ENCODE peak calls at places on chromosomes 16 and 17, in seven cellular contexts. D is uterus, Z is AG04450, P is spleen, A is right atrium auricular region, Q is WTC11, U is omental fat pad. S is an unnamed sample.

GRCh38 chr17:1047177-1047885 is 50.4 kb downstream of the TIMM22 start:
- DNase-seq in D (no peak), Z (peak; percentile 78), P (peak; percentile 68), A (peak; percentile 71), Q (no peak), U (no peak), S (peak; percentile 76)

GRCh38 chr17:37478187-37478586 is 11.5 kb upstream of the DUSP14 start:
- DNase-seq in D (no peak), Z (no peak), P (no peak), A (peak; percentile 76), Q (no peak), U (no peak), S (no peak)

GRCh38 chr17:79617740-79618382 is 7.0 kb upstream of the RBFOX3 start:
- DNase-seq in D (no peak), Z (no peak), P (peak; percentile 41), A (no peak), Q (no peak), U (peak; percentile 18), S (no peak)

GRCh38 chr16:85856585-85856984 is 42.4 kb upstream of the IRF8 start:
- DNase-seq in D (no peak), Z (no peak), P (no peak), A (no peak), Q (no peak), U (no peak), S (no peak)

GRCh38 chr16:27311449-27311831 is 2.3 kb upstream of the IL4R start:
- DNase-seq in D (peak; percentile 17), Z (no peak), P (no peak), A (no peak), Q (no peak), U (no peak), S (no peak)

GRCh38 chr16:56983211-56983751 is 6.1 kb upstream of the NLRC5 start:
- DNase-seq in D (no peak), Z (no peak), P (peak; percentile 69), A (no peak), Q (no peak), U (no peak), S (no peak)

GRCh38 chr17:49409066-49409465 is 5.6 kb downstream of the PHB1 start:
- DNase-seq in D (no peak), Z (no peak), P (no peak), A (no peak), Q (no peak), U (no peak), S (no peak)

GRCh38 chr17:76147211-76148014 is 6.4 kb upstream of the FOXJ1 start:
- DNase-seq in D (no peak), Z (no peak), P (peak; percentile 58), A (no peak), Q (no peak), U (no peak), S (no peak)

GRCh38 chr16:69310479-69311114 is 553 bp upstream of the VPS4A start:
- DNase-seq in D (no peak), Z (no peak), P (no peak), A (no peak), Q (no peak), U (no peak), S (no peak)

GRCh38 chr17:945672-946071 is 33.9 kb downstream of the NXN start:
- DNase-seq in D (no peak), Z (no peak), P (no peak), A (no peak), Q (no peak), U (no peak), S (no peak)

GRCh38 chr16:35131429-35131828 is 1672.0 kb downstream of the TP53TG3F start:
- DNase-seq in D (no peak), Z (no peak), P (no peak), A (no peak), Q (no peak), U (no peak), S (no peak)

GRCh38 chr16:3094289-3095027 is 4.6 kb downstream of the ZSCAN10 start:
- DNase-seq in D (no peak), Z (no peak), P (peak; percentile 48), A (no peak), Q (peak; percentile 62), U (no peak), S (no peak)

GRCh38 chr16:1884155-1884760 is 12.3 kb upstream of the MEIOB start:
- DNase-seq in D (no peak), Z (no peak), P (no peak), A (no peak), Q (no peak), U (no peak), S (no peak)
- TF ChIP-seq CTCF in D (no peak), Z (peak; percentile 19), P (no peak), A (no peak), Q (no peak), U (no peak), S (peak; percentile 40)

DNA sequence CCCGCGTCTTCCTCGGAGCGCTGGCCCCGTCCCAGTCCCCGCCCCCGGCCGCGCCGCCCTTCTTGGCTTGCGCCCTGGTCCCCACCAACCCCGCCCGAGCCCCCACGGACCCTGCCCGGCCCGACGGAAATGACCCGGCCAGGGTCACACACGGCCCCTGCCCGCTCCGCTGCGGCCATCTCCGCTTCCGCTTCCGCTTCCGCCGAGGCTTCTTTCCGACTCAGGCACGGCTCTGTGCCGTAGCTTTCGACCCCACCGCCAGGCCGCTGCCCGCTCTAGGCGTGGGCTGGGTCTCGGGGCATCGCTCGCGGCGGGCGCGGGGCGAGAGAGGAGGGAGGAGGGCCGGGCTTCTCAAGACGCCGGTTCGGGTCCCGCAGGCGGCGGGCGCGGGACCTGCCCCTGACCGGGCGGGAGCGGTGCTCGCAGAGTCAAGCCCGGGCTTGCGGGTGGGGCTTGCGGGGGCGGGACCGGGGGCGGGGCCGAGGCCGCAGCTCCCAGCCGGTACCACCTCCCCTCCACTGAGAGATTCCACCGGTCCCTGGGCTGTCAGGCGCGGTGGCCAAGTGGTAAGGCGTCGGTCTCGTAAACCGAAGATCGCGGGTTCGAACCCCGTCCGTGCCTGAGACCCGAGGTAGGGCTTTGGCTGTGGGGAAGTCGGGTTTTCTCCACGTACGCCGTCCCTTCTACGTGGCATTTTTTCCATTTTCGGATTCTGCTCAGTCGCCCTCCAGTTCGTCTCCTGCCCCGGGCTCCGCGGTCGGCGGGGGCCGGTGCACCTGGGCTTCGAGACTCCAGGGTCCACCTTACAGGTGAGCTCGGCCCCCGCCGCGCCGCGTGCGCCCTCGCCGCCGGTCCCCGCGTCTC is 158.3 kb downstream of the RAB11FIP4 start:
- DNase-seq in D (peak; percentile 92), Z (peak; percentile 85), P (peak; percentile 96), A (peak; percentile 95), Q (peak; percentile 89), U (peak; percentile 85), S (peak; percentile 98)
- TF ChIP-seq CTCF in D (no peak), Z (no peak), P (no peak), A (no peak), Q (no peak), U (no peak), S (no peak)

GRCh38 chr16:77722315-77723107 is at the start of gene NUDT7:
- DNase-seq in D (peak; percentile 99), Z (peak; percentile 94), P (peak; percentile 99), A (peak; percentile 97), Q (peak; percentile 99), U (peak; percentile 97), S (peak; percentile 99)
- TF ChIP-seq CTCF in D (peak; percentile 35), Z (peak; percentile 32), P (no peak), A (no peak), Q (no peak), U (no peak), S (no peak)

GRCh38 chr16:82738699-82739098 is 111.9 kb downstream of the CDH13 start:
- DNase-seq in D (no peak), Z (no peak), P (no peak), A (no peak), Q (no peak), U (no peak), S (no peak)
- TF ChIP-seq CTCF in D (no peak), Z (peak; percentile 46), P (no peak), A (no peak), Q (no peak), U (no peak), S (no peak)

GRCh38 chr17:22131740-22132139 is 439.4 kb downstream of the KCNJ18 start:
- DNase-seq in D (no peak), Z (no peak), P (no peak), A (no peak), Q (no peak), U (no peak), S (no peak)
- TF ChIP-seq CTCF in D (no peak), Z (no peak), P (no peak), A (no peak), Q (no peak), U (no peak), S (no peak)

DNA sequence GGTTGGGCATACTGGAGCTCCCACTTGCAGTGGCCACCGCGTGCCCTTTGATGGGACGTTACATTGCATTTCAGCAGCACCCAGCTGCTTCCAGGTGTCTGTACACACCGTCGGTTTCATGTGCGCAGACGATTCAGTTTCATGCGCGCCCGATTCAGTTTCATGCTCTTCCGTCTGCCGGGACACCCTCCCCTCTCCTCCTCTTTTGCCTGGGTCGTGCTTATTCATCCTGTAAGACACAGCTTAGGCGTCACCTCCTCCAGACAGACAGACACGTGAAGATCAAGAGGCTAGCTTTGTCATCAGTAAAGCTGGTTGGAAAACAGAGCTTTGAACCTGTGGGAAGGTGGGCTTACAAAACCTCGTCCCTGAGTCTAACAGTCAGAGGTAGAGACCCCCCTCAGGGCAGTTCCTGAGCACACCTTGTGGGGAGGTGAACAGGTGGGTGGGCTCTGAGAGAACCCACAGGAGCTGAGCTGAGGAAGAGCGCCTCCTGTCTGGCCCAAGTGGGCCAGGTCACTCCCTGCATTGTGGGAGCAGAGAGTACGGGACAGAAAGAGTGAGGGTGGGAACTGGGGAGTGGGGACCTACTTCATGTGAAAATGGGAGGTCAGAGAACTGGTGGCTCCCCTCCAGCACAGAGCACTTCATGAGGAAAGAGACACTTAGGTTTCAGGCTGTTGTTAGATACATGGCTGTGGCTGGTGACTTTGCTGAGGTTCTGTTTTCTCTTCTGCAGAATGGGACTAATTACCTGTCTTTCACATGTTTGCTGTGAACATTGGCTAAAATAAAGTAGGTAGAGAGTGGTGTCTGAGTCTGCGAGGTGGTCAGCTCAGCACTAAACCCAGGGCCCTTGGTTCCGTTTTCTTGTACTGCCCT is 122.1 kb downstream of the SNX29 start:
- DNase-seq in D (no peak), Z (no peak), P (peak; percentile 31), A (no peak), Q (no peak), U (no peak), S (no peak)
- TF ChIP-seq CTCF in D (no peak), Z (no peak), P (no peak), A (no peak), Q (no peak), U (no peak), S (no peak)

GRCh38 chr16:88005148-88005547 is 53.9 kb downstream of the BANP start:
- DNase-seq in D (no peak), Z (no peak), P (no peak), A (no peak), Q (peak; percentile 63), U (no peak), S (no peak)
- TF ChIP-seq CTCF in D (no peak), Z (peak; percentile 25), P (no peak), A (no peak), Q (peak; percentile 48), U (no peak), S (no peak)

GRCh38 chr16:636206-637080 is at the start of gene METTL26:
- DNase-seq in D (peak; percentile 96), Z (peak; percentile 78), P (peak; percentile 99), A (peak; percentile 96), Q (peak; percentile 94), U (peak; percentile 95), S (peak; percentile 98)
- TF ChIP-seq CTCF in D (no peak), Z (no peak), P (no peak), A (no peak), Q (no peak), U (no peak), S (no peak)